ENCODE peak calls at places on chromosome 13, in seven cellular contexts. P, I, T, U, Y, J and H are unnamed samples.

GRCh38 chr13:80444240-80445015 is 103.5 kb upstream of the SPRY2 start:
- DNase-seq in P (no peak), I (no peak), T (no peak), U (no peak), Y (no peak), J (no peak), H (no peak)

GRCh38 chr13:46712524-46712923 is 84.4 kb downstream of the ESD start:
- DNase-seq in P (no peak), I (no peak), T (no peak), U (no peak), Y (no peak), J (peak; percentile 58), H (peak; percentile 18)

GRCh38 chr13:114339779-114340534 is 25.7 kb downstream of the CHAMP1 start:
- DNase-seq in P (no peak), I (no peak), T (no peak), U (no peak), Y (no peak), J (no peak), H (peak; percentile 76)

GRCh38 chr13:110615005-110615321 is 382 bp upstream of the NAXD start:
- DNase-seq in P (no peak), I (no peak), T (no peak), U (no peak), Y (no peak), J (no peak), H (no peak)

GRCh38 chr13:74450976-74451375 is 316.8 kb upstream of the KLF12 start:
- DNase-seq in P (no peak), I (no peak), T (no peak), U (no peak), Y (no peak), J (no peak), H (peak; percentile 60)

GRCh38 chr13:59677966-59678814 is 485.5 kb downstream of the DIAPH3 start:
- DNase-seq in P (no peak), I (no peak), T (no peak), U (peak; percentile 76), Y (no peak), J (no peak), H (peak; percentile 80)

GRCh38 chr13:79549355-79550106 is 68.6 kb downstream of the NDFIP2 start:
- DNase-seq in P (no peak), I (no peak), T (no peak), U (no peak), Y (no peak), J (no peak), H (peak; percentile 43)

GRCh38 chr13:95607363-95607762 is 37.1 kb downstream of the DZIP1 start:
- DNase-seq in P (no peak), I (no peak), T (no peak), U (peak; percentile 47), Y (no peak), J (no peak), H (peak; percentile 34)

GRCh38 chr13:104171132-104171531 is 1104.9 kb upstream of the SLC10A2 start:
- DNase-seq in P (no peak), I (no peak), T (no peak), U (no peak), Y (no peak), J (no peak), H (no peak)

GRCh38 chr13:57862879-57863278 is 231.3 kb downstream of the PCDH17 start:
- DNase-seq in P (no peak), I (no peak), T (no peak), U (no peak), Y (no peak), J (no peak), H (no peak)

GRCh38 chr13:33018886-33019285 is 2.7 kb downstream of the KL start:
- DNase-seq in P (no peak), I (no peak), T (no peak), U (no peak), Y (no peak), J (no peak), H (no peak)
- H3K27me3 ChIP-seq in P (no peaks in the 10 kb centered on the region), I (no peaks in the 10 kb centered on the region), T (no peaks in the 10 kb centered on the region), U (peaks cover 19% of the 10 kb centered on the region), Y (peaks cover 19% of the 10 kb centered on the region), J (peaks cover 56% of the 10 kb centered on the region), H (peaks cover 22% of the 10 kb centered on the region)

DNA sequence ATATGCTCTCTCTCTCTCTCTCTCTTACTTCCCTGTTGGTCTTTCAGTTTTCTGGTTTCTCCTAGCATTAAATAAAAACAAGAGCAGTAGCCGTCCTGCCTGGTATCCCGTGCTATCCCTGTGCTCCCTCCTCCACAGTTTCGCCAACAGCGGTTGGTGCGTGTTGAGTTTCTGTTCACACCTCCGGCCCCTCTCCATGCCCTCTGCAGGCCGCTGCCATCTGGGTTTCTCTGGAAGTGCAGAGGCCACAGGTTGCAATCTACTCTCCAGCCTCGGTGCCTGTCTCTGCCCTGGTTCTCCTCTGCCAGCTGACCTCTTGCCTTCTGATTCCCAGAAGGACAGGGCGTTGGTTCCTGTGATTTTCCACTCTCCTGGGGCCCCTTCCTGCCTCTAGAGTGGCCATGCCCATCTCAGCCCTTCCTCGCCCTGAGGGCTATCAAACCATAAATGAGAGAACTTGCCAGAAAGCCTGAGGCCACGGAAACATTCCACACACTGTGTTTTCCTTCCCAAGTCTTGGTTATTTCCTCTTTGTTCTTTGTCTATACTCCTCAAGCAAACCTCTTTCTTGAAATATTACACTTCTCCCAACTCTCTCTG is 146.3 kb downstream of the SHISA2 start:
- DNase-seq in P (no peak), I (peak; percentile 23), T (no peak), U (no peak), Y (no peak), J (no peak), H (no peak)
- H3K27me3 ChIP-seq in P (no peaks in the 10 kb centered on the region), I (no peaks in the 10 kb centered on the region), T (no peaks in the 10 kb centered on the region), U (no peaks in the 10 kb centered on the region), Y (no peaks in the 10 kb centered on the region), J (no peaks in the 10 kb centered on the region), H (peaks cover 6% of the 10 kb centered on the region)

DNA sequence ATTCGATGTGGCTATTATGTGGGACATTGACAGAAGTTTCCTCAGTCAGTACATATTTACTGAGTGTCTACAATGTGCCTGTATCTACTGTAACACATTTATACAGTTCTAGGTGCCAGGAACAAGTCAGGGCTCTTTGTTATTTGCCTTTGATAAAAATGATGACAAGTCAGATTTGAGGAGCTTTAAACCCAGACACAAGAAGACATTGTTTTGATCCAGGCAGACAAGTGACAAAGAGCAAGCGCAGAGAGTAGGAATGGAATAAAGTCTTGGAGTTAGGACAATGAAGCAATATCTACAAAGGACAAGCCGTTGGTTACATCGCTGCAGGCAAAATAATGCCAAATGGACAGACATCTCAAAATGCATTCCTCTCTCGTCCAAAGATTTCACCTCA is 70.1 kb downstream of the ITGBL1 start:
- DNase-seq in P (no peak), I (no peak), T (no peak), U (no peak), Y (no peak), J (no peak), H (no peak)
- H3K27me3 ChIP-seq in P (no peaks in the 10 kb centered on the region), I (no peaks in the 10 kb centered on the region), T (no peaks in the 10 kb centered on the region), U (no peaks in the 10 kb centered on the region), Y (no peaks in the 10 kb centered on the region), J (no peaks in the 10 kb centered on the region), H (no peaks in the 10 kb centered on the region)

GRCh38 chr13:112062619-112063308 is 4.2 kb upstream of the SOX1 start:
- DNase-seq in P (no peak), I (no peak), T (no peak), U (no peak), Y (no peak), J (peak; percentile 88), H (no peak)

GRCh38 chr13:112063807-112064206 is 3.1 kb upstream of the SOX1 start:
- DNase-seq in P (no peak), I (no peak), T (no peak), U (no peak), Y (no peak), J (no peak), H (no peak)

GRCh38 chr13:112065521-112065866 is 1.5 kb upstream of the SOX1 start:
- DNase-seq in P (no peak), I (no peak), T (no peak), U (no peak), Y (no peak), J (peak; percentile 49), H (no peak)

GRCh38 chr13:112063309-112063626 is 3.7 kb upstream of the SOX1 start:
- DNase-seq in P (no peak), I (no peak), T (no peak), U (no peak), Y (no peak), J (no peak), H (no peak)

GRCh38 chr13:112064222-112064621 is 2.7 kb upstream of the SOX1 start:
- DNase-seq in P (no peak), I (no peak), T (no peak), U (no peak), Y (no peak), J (no peak), H (no peak)
- H3K27me3 ChIP-seq in P (no peaks in the 10 kb centered on the region), I (peaks cover 50% of the 10 kb centered on the region), T (peaks cover 4% of the 10 kb centered on the region), U (peaks cover 81% of the 10 kb centered on the region), Y (peaks cover 85% of the 10 kb centered on the region), J (peaks cover 93% of the 10 kb centered on the region), H (peaks cover 64% of the 10 kb centered on the region)

DNA sequence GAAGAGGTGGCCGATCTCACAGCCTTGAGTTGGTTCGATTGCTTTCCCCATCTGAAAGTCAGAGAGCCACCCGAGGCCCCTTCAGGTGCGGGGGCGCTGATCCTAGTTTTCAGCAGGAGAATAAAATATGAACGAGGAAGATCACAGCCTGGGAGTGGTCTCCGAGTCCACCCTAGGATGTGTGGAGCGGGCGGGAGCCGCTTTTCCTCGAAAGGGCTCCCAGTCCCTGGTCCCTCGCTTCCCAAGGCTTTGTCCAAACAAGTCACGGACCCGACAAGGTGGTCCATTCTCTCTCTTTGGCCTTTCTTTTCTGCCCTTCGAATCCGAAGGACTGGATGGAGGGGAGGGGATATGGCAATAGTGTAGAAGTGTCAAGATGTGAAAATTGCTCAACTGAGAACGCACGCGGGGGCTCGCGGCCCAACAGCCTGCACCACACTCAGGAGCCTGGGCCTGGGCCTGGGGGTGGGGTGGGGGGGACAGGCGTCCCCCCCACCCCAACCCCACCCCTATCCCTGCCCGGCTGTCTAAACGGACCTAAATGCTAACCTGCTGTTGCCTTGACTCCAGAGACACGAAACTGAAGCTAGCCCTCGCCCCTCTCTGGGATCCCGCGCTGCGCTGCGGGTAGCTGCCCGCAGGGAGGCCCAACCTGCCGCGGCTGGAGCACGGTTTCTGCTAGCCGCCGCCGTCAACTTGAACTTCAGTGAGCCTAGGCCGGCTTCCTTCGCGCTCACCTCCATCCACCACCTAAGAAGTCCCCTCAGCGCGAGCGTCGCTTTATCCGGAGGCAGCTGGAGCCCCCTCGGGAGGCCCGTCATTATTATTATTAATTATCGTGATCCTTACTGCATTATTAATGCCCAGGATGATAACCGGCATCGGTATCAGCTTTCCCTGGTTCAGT is 7.1 kb downstream of the ZIC2 start:
- DNase-seq in P (no peak), I (no peak), T (no peak), U (no peak), Y (no peak), J (peak; percentile 88), H (no peak)
- H3K27me3 ChIP-seq in P (no peaks in the 10 kb centered on the region), I (peaks cover 91% of the 10 kb centered on the region), T (peaks cover 3% of the 10 kb centered on the region), U (no peaks in the 10 kb centered on the region), Y (peaks cover 98% of the 10 kb centered on the region), J (peaks cover 18% of the 10 kb centered on the region), H (peaks cover 93% of the 10 kb centered on the region)